ENCODE peak calls at places on chromosomes 11 and 22, in nine cellular contexts. M is stimulated activated CD4-positive, alpha-beta T cell treated with anti-CD3 and anti-CD28 coated beads, Interleukin-12 subunit alpha, Interleukin-12 subunit beta, amount 100 ng/mL, for 24 hours; R is choroid plexus epithelial cell; U is CD4-positive, CD25-positive, alpha-beta regulatory T cell; X is Panc1; D is endothelial cell; L is AG08395; I is stimulated activated naive CD8-positive, alpha-beta T cell treated with anti-CD3 and anti-CD28 coated beads, Interleukin-15, Interleukin-2, amounts not matched to agents 100 U/mL and 50 U/mL, for 24 hours; Z is CD8-positive, alpha-beta memory T cell. C is an unnamed sample.

GRCh38 chr11:91686700-91687099 is 537.9 kb upstream of the FAT3 start:
- DNase-seq in M (no peak), R (no peak), U (no peak), X (no peak), D (no peak), L (no peak), I (no peak), Z (no peak), C (no peak)

GRCh38 chr11:80197155-80197554 is 756.3 kb upstream of the TENM4 start:
- DNase-seq in M (no peak), R (no peak), U (no peak), X (no peak), D (no peak), L (no peak), I (no peak), Z (no peak), C (no peak)

GRCh38 chr11:114019574-114019973 is 39.9 kb upstream of the ZBTB16 start:
- DNase-seq in M (no peak), R (no peak), U (no peak), X (no peak), D (no peak), L (no peak), I (no peak), Z (no peak), C (no peak)

GRCh38 chr11:87076874-87077429 is 39.2 kb downstream of the TMEM135 start:
- DNase-seq in M (no peak), R (no peak), U (no peak), X (no peak), D (no peak), L (no peak), I (no peak), Z (no peak), C (no peak)

GRCh38 chr11:131944709-131945108 is 574.3 kb downstream of the NTM start:
- DNase-seq in M (no peak), R (peak), U (no peak), X (no peak), D (no peak), L (no peak), I (no peak), Z (no peak), C (no peak)

GRCh38 chr22:37229805-37230672 is 14.0 kb downstream of the RAC2 start:
- DNase-seq in M (peak), R (no peak), U (peak), X (no peak), D (no peak), L (peak), I (peak), Z (peak), C (peak)

GRCh38 chr11:43947003-43947500 is 4.6 kb downstream of the C11orf96 start:
- DNase-seq in M (no peak), R (peak), U (no peak), X (no peak), D (no peak), L (peak), I (no peak), Z (no peak), C (no peak)

GRCh38 chr11:45252134-45252856 is 33.8 kb downstream of the SYT13 start:
- DNase-seq in M (peak), R (no peak), U (peak), X (no peak), D (peak), L (peak), I (peak), Z (no peak), C (peak)

GRCh38 chr11:118304809-118305248 is 299 bp downstream of the CD3E start:
- DNase-seq in M (no peak), R (no peak), U (no peak), X (no peak), D (no peak), L (no peak), I (peak), Z (no peak), C (peak)

GRCh38 chr11:68978931-68979591 is 1.7 kb downstream of the MRGPRD start:
- DNase-seq in M (no peak), R (no peak), U (no peak), X (no peak), D (no peak), L (no peak), I (no peak), Z (no peak), C (no peak)

GRCh38 chr11:14773755-14774154 is 118.3 kb downstream of the CYP2R1 start:
- DNase-seq in M (no peak), R (peak), U (no peak), X (no peak), D (peak), L (no peak), I (no peak), Z (no peak), C (no peak)

GRCh38 chr11:99268895-99269294 is 248.1 kb downstream of the CNTN5 start:
- DNase-seq in M (no peak), R (no peak), U (no peak), X (no peak), D (no peak), L (no peak), I (no peak), Z (no peak), C (no peak)

GRCh38 chr11:114430290-114430689 is 9.0 kb upstream of the REXO2 start:
- DNase-seq in M (no peak), R (no peak), U (no peak), X (no peak), D (no peak), L (no peak), I (no peak), Z (no peak), C (no peak)

GRCh38 chr11:18063131-18063530 is 17.1 kb upstream of the TPH1 start:
- DNase-seq in M (no peak), R (no peak), U (no peak), X (no peak), D (no peak), L (no peak), I (no peak), Z (no peak), C (no peak)

GRCh38 chr22:49546811-49547585 is 280.7 kb downstream of the BRD1 start:
- DNase-seq in M (no peak), R (no peak), U (no peak), X (no peak), D (no peak), L (no peak), I (no peak), Z (no peak), C (no peak)

GRCh38 chr11:109808569-109808968 is 284.6 kb upstream of the ZC3H12C start:
- DNase-seq in M (no peak), R (peak), U (no peak), X (no peak), D (no peak), L (no peak), I (no peak), Z (no peak), C (no peak)

GRCh38 chr11:2295971-2296912 is 5.5 kb downstream of the C11orf21 start:
- DNase-seq in M (no peak), R (no peak), U (no peak), X (no peak), D (peak), L (no peak), I (no peak), Z (no peak), C (no peak)

GRCh38 chr11:95419915-95420314 is 188.9 kb upstream of the SESN3 start:
- DNase-seq in M (no peak), R (peak), U (no peak), X (no peak), D (no peak), L (peak), I (no peak), Z (no peak), C (no peak)

GRCh38 chr22:41531736-41532477 is 12.4 kb downstream of the POLR3H start:
- DNase-seq in M (no peak), R (no peak), U (no peak), X (no peak), D (no peak), L (no peak), I (no peak), Z (no peak), C (no peak)

GRCh38 chr22:32951081-32951806 is 106.9 kb downstream of the SYN3 start:
- DNase-seq in M (no peak), R (no peak), U (no peak), X (no peak), D (peak), L (no peak), I (peak), Z (no peak), C (no peak)

GRCh38 chr11:134267466-134267865 is 8.7 kb upstream of the GLB1L3 start:
- DNase-seq in M (no peak), R (no peak), U (no peak), X (no peak), D (no peak), L (no peak), I (no peak), Z (no peak), C (no peak)

GRCh38 chr22:41862160-41862529 is 29.2 kb downstream of the SREBF2 start:
- DNase-seq in M (peak), R (peak), U (peak), X (no peak), D (no peak), L (no peak), I (peak), Z (peak), C (peak)

GRCh38 chr11:63240098-63240497 is 3.3 kb downstream of the SLC22A25 start:
- DNase-seq in M (no peak), R (no peak), U (no peak), X (no peak), D (no peak), L (no peak), I (no peak), Z (no peak), C (no peak)

GRCh38 chr11:11786771-11787170 is 55.0 kb upstream of the USP47 start:
- DNase-seq in M (no peak), R (peak), U (no peak), X (no peak), D (peak), L (peak), I (no peak), Z (no peak), C (no peak)

GRCh38 chr22:23753371-23753770 is 854 bp downstream of the VPREB3 start:
- DNase-seq in M (no peak), R (no peak), U (no peak), X (no peak), D (no peak), L (no peak), I (no peak), Z (no peak), C (no peak)

GRCh38 chr11:1515082-1516060 is 28.8 kb upstream of the MOB2 start:
- DNase-seq in M (peak), R (peak), U (peak), X (peak), D (peak), L (peak), I (peak), Z (peak), C (peak)

C was measured in CD4-positive, alpha-beta memory T cell.